ENCODE peak calls at places on chromosomes 1 and 21, in nine cellular contexts. T, W, G, Y, P, A, M, N and R are unnamed samples.
A peak's percentile ranks its signal among the peaks of the same experiment; 100 is the strongest.

GRCh38 chr1:31745071-31745897 is 18.9 kb downstream of the ADGRB2 start:
- DNase-seq in T (no peak), W (peak; percentile 54), G (peak; percentile 50), Y (no peak), P (peak; percentile 86), A (no peak), M (peak; percentile 76), N (no peak), R (peak; percentile 91)

GRCh38 chr1:220062629-220063028 is 16.3 kb upstream of the EPRS1 start:
- DNase-seq in T (no peak), W (no peak), G (no peak), Y (no peak), P (no peak), A (no peak), M (no peak), N (no peak), R (no peak)

GRCh38 chr1:203274603-203275381 is 30.5 kb upstream of the BTG2 start:
- DNase-seq in T (no peak), W (no peak), G (no peak), Y (no peak), P (no peak), A (no peak), M (no peak), N (no peak), R (no peak)

GRCh38 chr21:28106370-28106890 is 886.2 kb downstream of the LTN1 start:
- DNase-seq in T (no peak), W (no peak), G (no peak), Y (no peak), P (no peak), A (no peak), M (no peak), N (no peak), R (no peak)

GRCh38 chr1:110477041-110477440 is 26.1 kb downstream of the PROK1 start:
- DNase-seq in T (no peak), W (no peak), G (no peak), Y (peak; percentile 31), P (no peak), A (peak; percentile 85), M (peak; percentile 52), N (peak; percentile 23), R (no peak)

GRCh38 chr1:114702699-114703098 is 7.4 kb upstream of the AMPD1 start:
- DNase-seq in T (no peak), W (no peak), G (no peak), Y (no peak), P (no peak), A (no peak), M (no peak), N (no peak), R (no peak)

GRCh38 chr1:50420689-50421365 is 2.4 kb downstream of the DMRTA2 start:
- DNase-seq in T (no peak), W (no peak), G (no peak), Y (no peak), P (peak; percentile 41), A (no peak), M (no peak), N (no peak), R (no peak)

GRCh38 chr1:220127076-220127475 is 33.1 kb downstream of the IARS2 start:
- DNase-seq in T (no peak), W (no peak), G (no peak), Y (no peak), P (no peak), A (no peak), M (no peak), N (no peak), R (no peak)

GRCh38 chr1:153962088-153963029 is 978 bp downstream of the SLC39A1 start:
- DNase-seq in T (no peak), W (peak; percentile 56), G (no peak), Y (no peak), P (no peak), A (no peak), M (peak; percentile 57), N (no peak), R (no peak)

GRCh38 chr1:19311503-19311930 is 427 bp downstream of the AKR7A2 start:
- DNase-seq in T (no peak), W (peak; percentile 35), G (no peak), Y (no peak), P (no peak), A (no peak), M (no peak), N (no peak), R (no peak)

GRCh38 chr1:19312782-19313635 is 883 bp downstream of the SLC66A1 start:
- DNase-seq in T (no peak), W (no peak), G (no peak), Y (no peak), P (no peak), A (peak; percentile 55), M (no peak), N (no peak), R (no peak)

GRCh38 chr1:19313636-19313959 is 1.5 kb downstream of the SLC66A1 start:
- DNase-seq in T (no peak), W (no peak), G (no peak), Y (no peak), P (no peak), A (no peak), M (no peak), N (no peak), R (no peak)

GRCh38 chr1:19310720-19311502 is 1.0 kb downstream of the AKR7A2 start:
- DNase-seq in T (no peak), W (no peak), G (no peak), Y (no peak), P (no peak), A (no peak), M (peak; percentile 22), N (no peak), R (no peak)

DNA sequence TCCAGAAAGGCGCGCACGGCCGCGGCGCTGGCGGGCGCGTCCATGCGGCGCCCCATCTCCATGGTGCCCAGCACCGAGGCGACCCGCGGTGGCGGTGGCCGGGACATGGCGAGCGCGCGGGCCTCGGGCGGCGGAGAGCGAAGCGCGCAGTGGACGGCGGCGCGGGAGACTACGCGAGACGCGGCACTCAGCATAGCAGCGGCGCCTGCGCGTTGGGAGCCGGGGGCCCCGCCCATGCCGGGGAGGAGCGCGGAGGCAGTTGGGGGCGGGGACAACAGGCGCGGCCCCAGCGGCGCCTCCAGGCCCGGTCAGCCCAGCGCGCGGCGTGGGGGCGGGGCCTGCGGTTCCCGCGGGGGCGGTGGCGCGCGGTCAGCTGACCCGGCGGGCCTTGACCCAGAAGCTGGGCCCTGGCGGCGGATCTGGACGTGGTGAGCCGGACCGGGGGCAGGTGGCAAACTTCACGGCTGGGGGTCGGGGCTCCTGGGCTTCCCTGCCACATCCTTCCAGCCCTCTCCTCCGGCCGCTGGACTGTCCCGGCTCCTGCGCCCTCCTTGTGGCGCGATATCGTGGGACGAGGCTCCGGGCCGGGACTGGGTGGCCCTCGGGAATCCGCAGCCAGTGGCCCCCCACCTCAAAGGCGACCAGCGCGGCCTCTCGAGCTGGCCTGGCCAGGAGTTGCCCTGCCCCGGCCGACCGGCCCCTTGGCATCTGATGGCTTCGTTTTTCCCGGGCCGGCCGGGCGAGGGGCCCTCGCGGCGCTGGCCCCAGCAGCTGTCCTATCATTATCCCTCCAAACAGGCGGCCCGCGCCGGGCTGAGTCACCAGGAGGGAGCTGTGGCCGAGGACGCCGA is at the start of the genes AKR7A2 and SLC66A1:
- DNase-seq in T (peak; percentile 76), W (peak; percentile 90), G (peak; percentile 94), Y (peak; percentile 48), P (peak; percentile 97), A (peak; percentile 95), M (peak; percentile 96), N (no peak), R (peak; percentile 98)
- TF ChIP-seq CTCF in T (no peak), W (no peak), G (no peak), Y (no peak), P (no peak), A (no peak), M (no peak), N (no peak), R (peak; percentile 12)

DNA sequence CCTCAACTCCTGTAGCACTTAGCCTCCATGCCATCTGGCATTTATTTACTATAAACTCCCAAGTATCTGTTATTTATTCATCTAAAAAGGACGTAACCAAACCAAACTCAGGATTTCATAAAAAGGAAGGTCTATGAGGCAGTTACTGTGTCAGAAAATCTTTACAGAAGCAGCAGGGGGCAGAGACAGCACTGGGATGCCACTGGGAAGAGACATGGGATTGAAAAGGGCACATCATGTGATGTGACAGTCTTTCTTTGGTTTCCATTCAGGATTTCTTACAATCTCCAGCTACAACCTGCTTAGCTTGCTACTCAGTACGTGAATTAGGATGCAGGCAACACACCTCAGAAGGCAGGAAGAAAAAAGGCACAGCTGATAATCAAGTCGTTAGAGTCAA is 31.2 kb downstream of the SPRTN start:
- DNase-seq in T (no peak), W (no peak), G (no peak), Y (no peak), P (no peak), A (no peak), M (no peak), N (no peak), R (no peak)
- TF ChIP-seq CTCF in T (no peak), W (no peak), G (no peak), Y (no peak), P (no peak), A (no peak), M (peak; percentile 7), N (peak; percentile 38), R (no peak)

GRCh38 chr1:167016090-167016750 is 27.1 kb downstream of the MAEL start:
- DNase-seq in T (no peak), W (no peak), G (no peak), Y (no peak), P (no peak), A (no peak), M (no peak), N (no peak), R (no peak)
- TF ChIP-seq CTCF in T (no peak), W (no peak), G (no peak), Y (no peak), P (no peak), A (no peak), M (no peak), N (no peak), R (no peak)

GRCh38 chr1:85343612-85344255 is 67.3 kb upstream of the BCL10 start:
- DNase-seq in T (no peak), W (no peak), G (no peak), Y (peak; percentile 83), P (no peak), A (no peak), M (peak; percentile 81), N (no peak), R (no peak)

GRCh38 chr1:85342177-85342576 is 65.7 kb upstream of the BCL10 start:
- DNase-seq in T (no peak), W (no peak), G (no peak), Y (no peak), P (no peak), A (no peak), M (peak; percentile 62), N (no peak), R (no peak)

GRCh38 chr1:85347908-85348307 is 71.5 kb upstream of the BCL10 start:
- DNase-seq in T (no peak), W (no peak), G (no peak), Y (no peak), P (no peak), A (no peak), M (no peak), N (no peak), R (no peak)

GRCh38 chr1:85343213-85343611 is 66.8 kb upstream of the BCL10 start:
- DNase-seq in T (no peak), W (no peak), G (no peak), Y (no peak), P (no peak), A (no peak), M (peak; percentile 37), N (no peak), R (no peak)

DNA sequence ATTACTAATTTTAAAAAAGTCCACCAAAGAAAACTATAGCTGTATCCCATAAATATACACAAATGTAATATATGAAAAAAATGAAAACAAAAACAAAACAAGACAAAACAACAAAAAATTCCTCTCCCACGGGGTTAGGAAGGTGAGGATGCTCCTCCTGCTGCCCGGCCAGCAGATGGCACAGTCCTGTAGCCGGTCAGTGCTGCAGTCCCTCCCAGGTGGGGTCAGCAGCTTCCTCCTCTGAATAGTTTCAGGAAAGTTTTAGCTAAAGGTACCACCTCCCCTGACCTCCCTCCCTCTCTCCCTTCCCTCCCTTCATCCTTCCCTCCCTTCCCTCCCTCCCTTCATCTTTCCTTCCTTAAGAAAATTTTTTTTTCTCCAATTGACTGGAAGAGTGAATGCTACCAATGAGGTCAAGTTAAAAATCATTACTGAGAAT is 67.8 kb upstream of the BCL10 start:
- DNase-seq in T (no peak), W (no peak), G (no peak), Y (no peak), P (peak; percentile 39), A (peak; percentile 56), M (peak; percentile 67), N (no peak), R (no peak)
- TF ChIP-seq CTCF in T (peak; percentile 71), W (no peak), G (peak; percentile 42), Y (peak; percentile 77), P (peak; percentile 22), A (peak; percentile 59), M (peak; percentile 76), N (peak; percentile 95), R (peak; percentile 72)